ENCODE peak calls at places on chromosomes 3 and 15, in nine cellular contexts. H is left lung; N is heart right ventricle; I is naive thymus-derived CD8-positive, alpha-beta T cell; W is DND-41; S is right lobe of liver; P is foreskin keratinocyte; J is CD4-positive, CD25-positive, alpha-beta regulatory T cell; U is T-cell. X is an unnamed sample.

GRCh38 chr3:142259359-142259758 is 34.0 kb upstream of the GK5 start:
- ATAC-seq in J (no peak), I (no peak), N (no peak), S (no peak), H (no peak), P (no peak), U (no peak), W (no peak), X (no peak)

GRCh38 chr3:101851072-101851471 is 1.8 kb downstream of the NFKBIZ start:
- ATAC-seq in J (peak; percentile 11), S (no peak), W (no peak), N (peak; percentile 6), P (no peak), I (no peak), U (no peak), H (no peak), X (peak; percentile 40)

GRCh38 chr15:57596301-57596855 is 4.7 kb downstream of the MYZAP start:
- ATAC-seq in W (no peak), I (no peak), U (no peak), P (no peak), N (no peak), H (peak; percentile 9), S (no peak), J (no peak), X (no peak)

GRCh38 chr3:182438398-182438797 is 354.9 kb upstream of the ATP11B start:
- ATAC-seq in S (no peak), N (no peak), U (no peak), J (no peak), W (no peak), I (no peak), H (no peak), P (no peak), X (no peak)

GRCh38 chr15:82132742-82133141 is 86.9 kb upstream of the MEX3B start:
- ATAC-seq in S (peak; percentile 27), P (peak; percentile 98), W (no peak), I (no peak), N (no peak), H (peak; percentile 69), U (no peak), J (no peak), X (peak; percentile 37)

GRCh38 chr15:60713096-60714084 is 234.4 kb upstream of the ICE2 start:
- ATAC-seq in H (peak; percentile 92), J (no peak), W (no peak), N (peak; percentile 95), P (no peak), S (peak; percentile 26), U (no peak), I (no peak), X (no peak)

GRCh38 chr3:189641776-189642175 is 10.6 kb downstream of the TP63 start:
- ATAC-seq in N (no peak), H (no peak), W (no peak), J (no peak), I (no peak), P (peak; percentile 73), S (no peak), U (no peak), X (peak; percentile 65)

GRCh38 chr15:50906954-50907865 is 1.3 kb upstream of the AP4E1 start:
- ATAC-seq in W (peak; percentile 59), S (peak; percentile 73), N (no peak), P (peak; percentile 47), U (peak; percentile 77), J (peak; percentile 69), H (no peak), I (peak; percentile 70), X (peak; percentile 82)

GRCh38 chr15:69627548-69628158 is 175.0 kb downstream of the RPLP1 start:
- ATAC-seq in H (peak; percentile 31), W (no peak), S (peak; percentile 98), I (no peak), P (no peak), U (no peak), N (no peak), J (no peak), X (no peak)

GRCh38 chr3:69392415-69392814 is 6.5 kb upstream of the FRMD4B start:
- ATAC-seq in P (no peak), J (no peak), U (no peak), I (no peak), S (no peak), N (no peak), W (no peak), H (no peak), X (no peak)

GRCh38 chr3:24177201-24177600 is 232.1 kb downstream of the NR1D2 start:
- ATAC-seq in H (no peak), I (no peak), P (no peak), U (no peak), N (no peak), S (no peak), J (no peak), W (no peak), X (no peak)

GRCh38 chr3:108605491-108605890 is 16.0 kb downstream of the DZIP3 start:
- ATAC-seq in H (no peak), N (no peak), I (peak; percentile 50), P (no peak), J (peak; percentile 52), S (no peak), W (no peak), U (peak; percentile 40), X (peak; percentile 34)

GRCh38 chr3:124540550-124541201 is 189.6 kb upstream of the UMPS start:
- ATAC-seq in W (no peak), J (no peak), P (no peak), I (no peak), N (peak; percentile 46), H (no peak), U (no peak), S (no peak), X (no peak)

GRCh38 chr3:109563149-109563548 is 225.8 kb upstream of the DPPA4 start:
- ATAC-seq in U (peak; percentile 94), J (no peak), W (peak; percentile 81), N (no peak), H (no peak), I (peak; percentile 89), S (no peak), P (no peak), X (peak; percentile 81)

GRCh38 chr15:80804970-80805495 is 25.9 kb downstream of the CEMIP start:
- ATAC-seq in U (no peak), I (peak; percentile 23), W (peak; percentile 89), P (peak; percentile 84), N (no peak), J (no peak), H (no peak), S (no peak), X (peak; percentile 51)

GRCh38 chr3:48422272-48422671 is 7.6 kb downstream of the PLXNB1 start:
- ATAC-seq in I (no peak), H (no peak), W (peak; percentile 6), P (no peak), S (no peak), N (no peak), U (no peak), J (no peak), X (no peak)

GRCh38 chr3:139934557-139935070 is 371 bp upstream of the CLSTN2 start:
- ATAC-seq in N (peak; percentile 88), S (peak; percentile 38), H (peak; percentile 64), P (peak; percentile 47), J (no peak), W (no peak), I (no peak), U (no peak), X (no peak)

GRCh38 chr3:83003917-83004316 is 1242.5 kb upstream of the GBE1 start:
- ATAC-seq in J (no peak), H (no peak), W (peak; percentile 59), P (no peak), N (no peak), S (no peak), I (no peak), U (no peak), X (no peak)

GRCh38 chr15:92164327-92165000 is 229.2 kb upstream of the ST8SIA2 start:
- ATAC-seq in W (no peak), N (no peak), J (no peak), S (peak; percentile 81), U (no peak), P (no peak), I (no peak), H (no peak), X (no peak)

GRCh38 chr3:11034297-11035000 is 41.9 kb downstream of the SLC6A1 start:
- ATAC-seq in I (no peak), U (no peak), P (no peak), S (no peak), H (no peak), J (no peak), W (no peak), N (no peak), X (no peak)

GRCh38 chr3:195609229-195609628 is 25.5 kb upstream of the APOD start:
- ATAC-seq in U (peak; percentile 94), P (no peak), N (no peak), S (no peak), J (peak; percentile 89), I (peak; percentile 90), W (no peak), H (no peak), X (peak; percentile 92)

GRCh38 chr3:168249539-168250414 is 154.1 kb upstream of the GOLIM4 start:
- ATAC-seq in N (peak; percentile 87), W (no peak), S (peak; percentile 96), I (no peak), P (peak; percentile 93), H (peak; percentile 91), J (peak; percentile 28), U (no peak), X (peak; percentile 40)

GRCh38 chr15:58539548-58539947 is 107.8 kb downstream of the LIPC start:
- ATAC-seq in U (no peak), I (no peak), N (no peak), J (no peak), S (no peak), P (no peak), W (no peak), H (no peak), X (no peak)

GRCh38 chr3:11619946-11620652 is 23.6 kb downstream of the VGLL4 start:
- ATAC-seq in P (no peak), W (no peak), N (no peak), U (no peak), S (peak; percentile 23), J (no peak), H (peak; percentile 40), I (no peak), X (no peak)

GRCh38 chr3:13865581-13866405 is 14.1 kb downstream of the WNT7A start:
- ATAC-seq in I (peak; percentile 62), W (peak; percentile 59), P (no peak), S (no peak), J (peak; percentile 46), U (peak; percentile 36), N (no peak), H (no peak), X (peak; percentile 63)

GRCh38 chr3:135503429-135504083 is 462.0 kb upstream of the PPP2R3A start:
- ATAC-seq in J (no peak), I (no peak), W (peak; percentile 83), N (peak; percentile 61), P (peak; percentile 93), H (peak; percentile 93), S (peak; percentile 88), U (no peak), X (no peak)

GRCh38 chr3:60017631-60018030 is 967.8 kb upstream of the CFAP20DC start:
- ATAC-seq in N (no peak), H (no peak), P (peak; percentile 87), J (peak; percentile 89), U (peak; percentile 94), W (peak; percentile 93), S (no peak), I (peak; percentile 87), X (peak; percentile 95)

X was measured in activated T-helper 17 cell treated with anti-CD3 and anti-CD28 coated beads, Interleukin-2, amount 50 U/mL, for 72 hours.